ENCODE peak calls at places on chromosomes 5 and 9, in seven cellular contexts. One of them, this sample, is unnamed.

GRCh38 chr5:72107874-72108199 is 562 bp downstream of the MAP1B start:
- DNase-seq in HepG2: no peak
- DNase-seq in SK-N-SH: no peak
- DNase-seq in GM12891: peak; percentile 39
- DNase-seq in K562: peak; percentile 78
- DNase-seq in GM12878: no peak
- DNase-seq in H1: peak; percentile 74
- DNase-seq in this sample: peak; percentile 17

GRCh38 chr9:20074291-20074690 is 285.5 kb upstream of the SLC24A2 start:
- DNase-seq in HepG2: no peak
- DNase-seq in SK-N-SH: no peak
- DNase-seq in GM12891: no peak
- DNase-seq in K562: no peak
- DNase-seq in GM12878: no peak
- DNase-seq in H1: no peak
- DNase-seq in this sample: no peak

GRCh38 chr9:2815661-2816060 is 28.2 kb downstream of the PUM3 start:
- DNase-seq in HepG2: no peak
- DNase-seq in SK-N-SH: no peak
- DNase-seq in GM12891: no peak
- DNase-seq in K562: no peak
- DNase-seq in GM12878: no peak
- DNase-seq in H1: no peak
- DNase-seq in this sample: no peak

GRCh38 chr5:54302267-54302687 is 8.1 kb downstream of the ARL15 start:
- DNase-seq in HepG2: no peak
- DNase-seq in SK-N-SH: no peak
- DNase-seq in GM12891: no peak
- DNase-seq in K562: no peak
- DNase-seq in GM12878: no peak
- DNase-seq in H1: no peak
- DNase-seq in this sample: no peak

GRCh38 chr5:169637085-169637855 is at the start of gene DOCK2:
- DNase-seq in HepG2: no peak
- DNase-seq in SK-N-SH: no peak
- DNase-seq in GM12891: peak; percentile 78
- DNase-seq in K562: peak; percentile 43
- DNase-seq in GM12878: no peak
- DNase-seq in H1: peak; percentile 71
- DNase-seq in this sample: peak; percentile 76

GRCh38 chr5:160021818-160022446 is 13.0 kb downstream of the TTC1 start:
- DNase-seq in HepG2: peak; percentile 61
- DNase-seq in SK-N-SH: peak; percentile 58
- DNase-seq in GM12891: peak; percentile 28
- DNase-seq in K562: peak; percentile 75
- DNase-seq in GM12878: peak; percentile 28
- DNase-seq in H1: peak; percentile 57
- DNase-seq in this sample: peak; percentile 15

GRCh38 chr5:83485842-83486241 is 14.3 kb downstream of the VCAN start:
- DNase-seq in HepG2: no peak
- DNase-seq in SK-N-SH: no peak
- DNase-seq in GM12891: no peak
- DNase-seq in K562: no peak
- DNase-seq in GM12878: no peak
- DNase-seq in H1: no peak
- DNase-seq in this sample: no peak

GRCh38 chr5:142874537-142874936 is 104.4 kb downstream of the ARHGAP26 start:
- DNase-seq in HepG2: peak; percentile 67
- DNase-seq in SK-N-SH: no peak
- DNase-seq in GM12891: no peak
- DNase-seq in K562: no peak
- DNase-seq in GM12878: no peak
- DNase-seq in H1: no peak
- DNase-seq in this sample: no peak

GRCh38 chr5:14414615-14415515 is 166.7 kb upstream of the OTULINL start:
- DNase-seq in HepG2: no peak
- DNase-seq in SK-N-SH: no peak
- DNase-seq in GM12891: peak; percentile 34
- DNase-seq in K562: no peak
- DNase-seq in GM12878: peak; percentile 53
- DNase-seq in H1: no peak
- DNase-seq in this sample: no peak

GRCh38 chr9:121344062-121344696 is 25.9 kb downstream of the STOM start:
- DNase-seq in HepG2: no peak
- DNase-seq in SK-N-SH: no peak
- DNase-seq in GM12891: no peak
- DNase-seq in K562: no peak
- DNase-seq in GM12878: no peak
- DNase-seq in H1: no peak
- DNase-seq in this sample: no peak

GRCh38 chr9:99019523-99020331 is 76.0 kb downstream of the COL15A1 start:
- DNase-seq in HepG2: no peak
- DNase-seq in SK-N-SH: no peak
- DNase-seq in GM12891: no peak
- DNase-seq in K562: no peak
- DNase-seq in GM12878: no peak
- DNase-seq in H1: no peak
- DNase-seq in this sample: no peak

GRCh38 chr9:33686942-33687341 is 108.4 kb upstream of the PRSS3 start:
- DNase-seq in HepG2: no peak
- DNase-seq in SK-N-SH: no peak
- DNase-seq in GM12891: no peak
- DNase-seq in K562: no peak
- DNase-seq in GM12878: no peak
- DNase-seq in H1: no peak
- DNase-seq in this sample: no peak

GRCh38 chr5:140569197-140569596 is 4.6 kb downstream of the SLC35A4 start:
- DNase-seq in HepG2: no peak
- DNase-seq in SK-N-SH: no peak
- DNase-seq in GM12891: no peak
- DNase-seq in K562: no peak
- DNase-seq in GM12878: no peak
- DNase-seq in H1: no peak
- DNase-seq in this sample: no peak

GRCh38 chr5:170067152-170067551 is 38.5 kb upstream of the FOXI1 start:
- DNase-seq in HepG2: no peak
- DNase-seq in SK-N-SH: no peak
- DNase-seq in GM12891: no peak
- DNase-seq in K562: no peak
- DNase-seq in GM12878: peak; percentile 2
- DNase-seq in H1: no peak
- DNase-seq in this sample: no peak

GRCh38 chr5:38783011-38783551 is 62.7 kb upstream of the OSMR start:
- DNase-seq in HepG2: peak; percentile 62
- DNase-seq in SK-N-SH: no peak
- DNase-seq in GM12891: no peak
- DNase-seq in K562: no peak
- DNase-seq in GM12878: no peak
- DNase-seq in H1: no peak
- DNase-seq in this sample: no peak

GRCh38 chr5:38777111-38777510 is 68.7 kb upstream of the OSMR start:
- DNase-seq in HepG2: no peak
- DNase-seq in SK-N-SH: no peak
- DNase-seq in GM12891: no peak
- DNase-seq in K562: no peak
- DNase-seq in GM12878: no peak
- DNase-seq in H1: no peak
- DNase-seq in this sample: no peak

GRCh38 chr5:38780316-38780715 is 65.5 kb upstream of the OSMR start:
- DNase-seq in HepG2: no peak
- DNase-seq in SK-N-SH: no peak
- DNase-seq in GM12891: no peak
- DNase-seq in K562: no peak
- DNase-seq in GM12878: no peak
- DNase-seq in H1: no peak
- DNase-seq in this sample: no peak

GRCh38 chr5:38782185-38782584 is 63.6 kb upstream of the OSMR start:
- DNase-seq in HepG2: no peak
- DNase-seq in SK-N-SH: no peak
- DNase-seq in GM12891: no peak
- DNase-seq in K562: no peak
- DNase-seq in GM12878: no peak
- DNase-seq in H1: no peak
- DNase-seq in this sample: no peak

DNA sequence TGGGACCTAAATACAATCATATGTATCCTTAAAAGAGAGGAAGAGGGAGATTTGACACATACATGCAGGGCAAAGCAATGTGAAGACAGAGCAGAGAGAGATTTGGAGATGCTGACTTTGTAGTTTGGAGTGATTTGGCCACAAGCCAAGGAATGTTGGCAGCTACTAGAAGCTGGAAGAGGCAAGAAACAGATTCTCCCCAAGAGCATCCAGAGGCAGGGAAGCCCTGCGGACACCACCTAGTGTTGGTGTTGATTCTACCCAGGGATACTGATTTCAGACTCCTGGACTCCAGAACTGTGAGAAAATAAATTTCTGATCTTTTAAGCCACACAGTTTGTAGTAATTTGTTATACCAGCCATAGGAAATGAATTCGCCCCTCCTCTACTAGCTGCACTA is 64.9 kb upstream of the OSMR start:
- DNase-seq in HepG2: no peak
- DNase-seq in SK-N-SH: no peak
- DNase-seq in GM12891: no peak
- DNase-seq in K562: peak; percentile 17
- DNase-seq in GM12878: no peak
- DNase-seq in H1: no peak
- DNase-seq in this sample: no peak
- TF ChIP-seq TAF1 in HepG2: no peak
- TF ChIP-seq TAF1 in SK-N-SH: no peak
- TF ChIP-seq TAF1 in GM12891: no peak
- TF ChIP-seq TAF1 in K562: no peak
- TF ChIP-seq TAF1 in GM12878: no peak
- TF ChIP-seq TAF1 in H1: no peak
- TF ChIP-seq TAF1 in this sample: no peak

GRCh38 chr9:109500421-109500974 is 2.4 kb upstream of the PTPN3 start:
- DNase-seq in HepG2: no peak
- DNase-seq in SK-N-SH: no peak
- DNase-seq in GM12891: no peak
- DNase-seq in K562: no peak
- DNase-seq in GM12878: no peak
- DNase-seq in H1: no peak
- DNase-seq in this sample: no peak

GRCh38 chr9:109499061-109499630 is 1.0 kb upstream of the PTPN3 start:
- DNase-seq in HepG2: no peak
- DNase-seq in SK-N-SH: no peak
- DNase-seq in GM12891: no peak
- DNase-seq in K562: no peak
- DNase-seq in GM12878: no peak
- DNase-seq in H1: no peak
- DNase-seq in this sample: no peak

GRCh38 chr9:109498195-109499060 is at the start of gene PTPN3:
- DNase-seq in HepG2: no peak
- DNase-seq in SK-N-SH: peak; percentile 80
- DNase-seq in GM12891: no peak
- DNase-seq in K562: no peak
- DNase-seq in GM12878: no peak
- DNase-seq in H1: peak; percentile 61
- DNase-seq in this sample: no peak

GRCh38 chr9:109497193-109498165 is 628 bp downstream of the PTPN3 start:
- DNase-seq in HepG2: no peak
- DNase-seq in SK-N-SH: peak; percentile 63
- DNase-seq in GM12891: no peak
- DNase-seq in K562: no peak
- DNase-seq in GM12878: no peak
- DNase-seq in H1: no peak
- DNase-seq in this sample: no peak

GRCh38 chr9:109499631-109500120 is 1.6 kb upstream of the PTPN3 start:
- DNase-seq in HepG2: peak; percentile 45
- DNase-seq in SK-N-SH: peak; percentile 81
- DNase-seq in GM12891: no peak
- DNase-seq in K562: no peak
- DNase-seq in GM12878: no peak
- DNase-seq in H1: peak; percentile 80
- DNase-seq in this sample: no peak
- TF ChIP-seq TAF1 in HepG2: peak; percentile 34
- TF ChIP-seq TAF1 in SK-N-SH: no peak
- TF ChIP-seq TAF1 in GM12891: no peak
- TF ChIP-seq TAF1 in K562: no peak
- TF ChIP-seq TAF1 in GM12878: no peak
- TF ChIP-seq TAF1 in H1: no peak
- TF ChIP-seq TAF1 in this sample: no peak

GRCh38 chr9:105421154-105421553 is 26.7 kb upstream of the FSD1L start:
- DNase-seq in HepG2: no peak
- DNase-seq in SK-N-SH: no peak
- DNase-seq in GM12891: no peak
- DNase-seq in K562: no peak
- DNase-seq in GM12878: no peak
- DNase-seq in H1: no peak
- DNase-seq in this sample: no peak

GRCh38 chr9:105431413-105432246 is 16.2 kb upstream of the FSD1L start:
- DNase-seq in HepG2: no peak
- DNase-seq in SK-N-SH: no peak
- DNase-seq in GM12891: no peak
- DNase-seq in K562: no peak
- DNase-seq in GM12878: no peak
- DNase-seq in H1: no peak
- DNase-seq in this sample: no peak

GRCh38 chr9:105426657-105427056 is 21.2 kb upstream of the FSD1L start:
- DNase-seq in HepG2: no peak
- DNase-seq in SK-N-SH: no peak
- DNase-seq in GM12891: no peak
- DNase-seq in K562: no peak
- DNase-seq in GM12878: no peak
- DNase-seq in H1: no peak
- DNase-seq in this sample: no peak

GRCh38 chr9:105421864-105422263 is 26.0 kb upstream of the FSD1L start:
- DNase-seq in HepG2: no peak
- DNase-seq in SK-N-SH: no peak
- DNase-seq in GM12891: no peak
- DNase-seq in K562: no peak
- DNase-seq in GM12878: no peak
- DNase-seq in H1: peak; percentile 29
- DNase-seq in this sample: no peak

DNA sequence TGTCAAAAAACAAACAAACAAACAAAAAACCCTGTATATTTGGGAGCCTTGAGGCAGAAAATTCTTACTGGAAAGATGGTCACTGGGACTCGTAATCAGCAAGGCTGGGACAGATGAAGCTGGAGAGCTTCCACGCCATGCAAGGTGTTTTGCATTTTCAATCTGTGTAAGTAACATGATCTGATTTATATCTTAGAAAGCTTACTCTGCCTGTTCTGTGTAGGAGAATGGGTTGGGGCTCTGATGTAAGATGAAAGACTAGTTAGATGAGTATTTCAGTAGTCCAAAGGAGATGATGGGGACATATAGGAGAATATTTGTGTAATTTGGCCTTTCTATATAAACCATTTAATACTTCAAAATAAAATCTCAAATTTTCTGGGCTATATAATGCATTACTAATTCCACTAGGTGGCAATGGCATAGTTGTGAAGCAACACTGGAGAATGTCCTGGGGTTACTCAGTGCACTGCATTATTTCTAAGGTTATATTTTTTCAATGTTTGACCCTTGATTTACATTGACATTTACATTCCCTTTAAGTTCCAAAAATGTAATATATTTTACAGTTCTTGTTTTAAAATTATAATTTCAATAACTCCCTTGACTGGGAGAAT is 21.9 kb upstream of the FSD1L start:
- DNase-seq in HepG2: no peak
- DNase-seq in SK-N-SH: peak; percentile 52
- DNase-seq in GM12891: no peak
- DNase-seq in K562: no peak
- DNase-seq in GM12878: no peak
- DNase-seq in H1: peak; percentile 28
- DNase-seq in this sample: no peak
- TF ChIP-seq TAF1 in HepG2: no peak
- TF ChIP-seq TAF1 in SK-N-SH: no peak
- TF ChIP-seq TAF1 in GM12891: no peak
- TF ChIP-seq TAF1 in K562: no peak
- TF ChIP-seq TAF1 in GM12878: no peak
- TF ChIP-seq TAF1 in H1: no peak
- TF ChIP-seq TAF1 in this sample: no peak

GRCh38 chr5:119070578-119070827 is 384 bp upstream of the DMXL1 start:
- DNase-seq in HepG2: no peak
- DNase-seq in SK-N-SH: peak; percentile 67
- DNase-seq in GM12891: peak; percentile 23
- DNase-seq in K562: no peak
- DNase-seq in GM12878: no peak
- DNase-seq in H1: no peak
- DNase-seq in this sample: peak; percentile 14
- TF ChIP-seq TAF1 in HepG2: no peak
- TF ChIP-seq TAF1 in SK-N-SH: peak; percentile 25
- TF ChIP-seq TAF1 in GM12891: no peak
- TF ChIP-seq TAF1 in K562: no peak
- TF ChIP-seq TAF1 in GM12878: peak; percentile 63
- TF ChIP-seq TAF1 in H1: peak; percentile 84
- TF ChIP-seq TAF1 in this sample: no peak

This sample was measured in GM12892.